ENCODE peak calls at places on chromosome 1, in six cellular contexts. One of them, this sample, is unnamed. For H3K27me3, the result is how much of the 10 kb centered on the place peaks cover.

GRCh38 chr1:60145746-60146145 is 72.2 kb upstream of the C1orf87 start:
- DNase-seq in adrenal gland: no peak
- DNase-seq in heart left ventricle: no peak
- DNase-seq in bronchial epithelial cell: no peak
- DNase-seq in brain microvascular endothelial cell: no peak
- DNase-seq in ascending aorta: no peak
- DNase-seq in this sample: no peak

GRCh38 chr1:207329469-207329868 is 8.0 kb downstream of the CD55 start:
- DNase-seq in adrenal gland: no peak
- DNase-seq in heart left ventricle: no peak
- DNase-seq in bronchial epithelial cell: no peak
- DNase-seq in brain microvascular endothelial cell: no peak
- DNase-seq in ascending aorta: no peak
- DNase-seq in this sample: no peak

GRCh38 chr1:152189657-152190442 is 30.8 kb upstream of the RPTN start:
- DNase-seq in adrenal gland: peak
- DNase-seq in heart left ventricle: peak
- DNase-seq in bronchial epithelial cell: peak
- DNase-seq in brain microvascular endothelial cell: peak
- DNase-seq in ascending aorta: no peak
- DNase-seq in this sample: no peak

GRCh38 chr1:14970115-14970798 is 183.3 kb upstream of the TMEM51 start:
- DNase-seq in adrenal gland: peak
- DNase-seq in heart left ventricle: no peak
- DNase-seq in bronchial epithelial cell: peak
- DNase-seq in brain microvascular endothelial cell: peak
- DNase-seq in ascending aorta: peak
- DNase-seq in this sample: peak

GRCh38 chr1:143665606-143666005 is 306.2 kb downstream of the FAM72C start:
- DNase-seq in adrenal gland: no peak
- DNase-seq in heart left ventricle: no peak
- DNase-seq in bronchial epithelial cell: no peak
- DNase-seq in brain microvascular endothelial cell: no peak
- DNase-seq in ascending aorta: no peak
- DNase-seq in this sample: no peak

GRCh38 chr1:229624906-229625871 is 733 bp downstream of the TAF5L start:
- DNase-seq in adrenal gland: peak
- DNase-seq in heart left ventricle: peak
- DNase-seq in bronchial epithelial cell: peak
- DNase-seq in brain microvascular endothelial cell: peak
- DNase-seq in ascending aorta: no peak
- DNase-seq in this sample: no peak

GRCh38 chr1:107990606-107991005 is 25.6 kb upstream of the VAV3 start:
- DNase-seq in adrenal gland: no peak
- DNase-seq in heart left ventricle: no peak
- DNase-seq in bronchial epithelial cell: peak
- DNase-seq in brain microvascular endothelial cell: no peak
- DNase-seq in ascending aorta: no peak
- DNase-seq in this sample: no peak

GRCh38 chr1:216028630-216029029 is 394.6 kb downstream of the USH2A start:
- DNase-seq in adrenal gland: no peak
- DNase-seq in heart left ventricle: no peak
- DNase-seq in bronchial epithelial cell: no peak
- DNase-seq in brain microvascular endothelial cell: no peak
- DNase-seq in ascending aorta: no peak
- DNase-seq in this sample: no peak

GRCh38 chr1:176602388-176603004 is 139.5 kb downstream of the PAPPA2 start:
- DNase-seq in adrenal gland: no peak
- DNase-seq in heart left ventricle: no peak
- DNase-seq in bronchial epithelial cell: no peak
- DNase-seq in brain microvascular endothelial cell: no peak
- DNase-seq in ascending aorta: no peak
- DNase-seq in this sample: peak

DNA sequence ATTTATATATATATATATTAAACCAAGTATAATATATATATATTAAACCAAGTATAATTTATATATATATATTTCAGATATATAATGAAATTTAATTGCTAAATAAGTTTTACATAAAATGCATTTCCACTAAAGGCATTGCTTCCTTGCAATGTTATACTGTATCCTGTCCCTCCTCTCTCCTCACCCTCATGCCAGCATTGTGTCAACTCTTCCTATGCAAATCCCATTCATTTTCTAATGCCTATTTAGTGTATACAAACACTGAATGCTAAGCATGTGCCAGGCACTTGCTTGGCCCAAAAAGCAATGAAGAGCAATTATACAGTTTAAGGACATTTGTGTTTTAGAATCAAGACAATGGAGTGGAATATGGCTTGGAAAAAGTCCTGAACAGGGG is 71.7 kb upstream of the PRMT6 start:
- DNase-seq in adrenal gland: no peak
- DNase-seq in heart left ventricle: no peak
- DNase-seq in bronchial epithelial cell: no peak
- DNase-seq in brain microvascular endothelial cell: no peak
- DNase-seq in ascending aorta: no peak
- DNase-seq in this sample: no peak
- H3K4me3 ChIP-seq in adrenal gland: no peak
- H3K4me3 ChIP-seq in heart left ventricle: no peak
- H3K4me3 ChIP-seq in bronchial epithelial cell: no peak
- H3K4me3 ChIP-seq in brain microvascular endothelial cell: no peak
- H3K4me3 ChIP-seq in ascending aorta: no peak
- H3K4me3 ChIP-seq in this sample: no peak

GRCh38 chr1:239993333-239993732 is 98.3 kb upstream of the FMN2 start:
- DNase-seq in adrenal gland: no peak
- DNase-seq in heart left ventricle: no peak
- DNase-seq in bronchial epithelial cell: no peak
- DNase-seq in brain microvascular endothelial cell: no peak
- DNase-seq in ascending aorta: no peak
- DNase-seq in this sample: no peak
- H3K27me3 ChIP-seq in adrenal gland: under half
- H3K27me3 ChIP-seq in heart left ventricle: under half
- H3K27me3 ChIP-seq in bronchial epithelial cell: under half
- H3K27me3 ChIP-seq in brain microvascular endothelial cell: under half
- H3K27me3 ChIP-seq in ascending aorta: under half
- H3K27me3 ChIP-seq in this sample: under half

DNA sequence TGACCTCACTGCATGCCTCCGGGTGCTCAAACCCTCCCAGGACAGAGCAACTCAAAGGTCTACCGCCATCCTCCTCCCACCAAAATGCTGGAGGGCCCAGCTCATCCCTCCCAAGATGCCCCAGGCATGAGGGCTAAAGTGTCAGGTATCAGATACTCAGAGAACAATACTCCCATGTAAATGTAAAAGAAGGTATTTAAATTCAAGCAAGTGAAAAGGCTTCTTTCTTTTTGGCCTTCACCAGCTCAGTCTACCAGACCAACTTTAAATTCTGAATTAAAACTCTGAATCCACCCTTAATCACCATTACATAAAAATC is 3.0 kb downstream of the PARP1 start:
- DNase-seq in adrenal gland: no peak
- DNase-seq in heart left ventricle: no peak
- DNase-seq in bronchial epithelial cell: no peak
- DNase-seq in brain microvascular endothelial cell: no peak
- DNase-seq in ascending aorta: no peak
- DNase-seq in this sample: no peak
- H3K4me3 ChIP-seq in adrenal gland: no peak
- H3K4me3 ChIP-seq in heart left ventricle: no peak
- H3K4me3 ChIP-seq in bronchial epithelial cell: no peak
- H3K4me3 ChIP-seq in brain microvascular endothelial cell: no peak
- H3K4me3 ChIP-seq in ascending aorta: no peak
- H3K4me3 ChIP-seq in this sample: no peak

DNA sequence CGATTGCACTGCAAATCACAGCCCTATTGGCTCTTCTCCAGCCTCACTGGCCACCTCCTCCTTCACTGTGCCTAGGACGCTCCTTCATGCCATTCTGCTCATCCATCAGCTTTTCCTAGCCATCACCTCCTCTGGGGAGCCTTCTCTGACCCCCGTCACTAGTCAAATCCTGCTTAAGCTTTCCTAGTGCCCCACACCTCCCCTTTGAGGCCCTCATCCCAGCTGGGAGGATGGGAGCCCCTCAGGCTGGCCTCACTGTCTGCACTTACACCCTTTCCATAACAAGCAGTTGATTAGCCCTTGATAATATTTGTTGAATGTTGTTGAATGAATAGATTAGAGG is 50.7 kb downstream of the KLHDC7A start:
- DNase-seq in adrenal gland: peak
- DNase-seq in heart left ventricle: no peak
- DNase-seq in bronchial epithelial cell: no peak
- DNase-seq in brain microvascular endothelial cell: no peak
- DNase-seq in ascending aorta: no peak
- DNase-seq in this sample: no peak
- H3K27me3 ChIP-seq in adrenal gland: under half
- H3K27me3 ChIP-seq in heart left ventricle: under half
- H3K27me3 ChIP-seq in bronchial epithelial cell: under half
- H3K27me3 ChIP-seq in brain microvascular endothelial cell: under half
- H3K27me3 ChIP-seq in ascending aorta: under half
- H3K27me3 ChIP-seq in this sample: under half

DNA sequence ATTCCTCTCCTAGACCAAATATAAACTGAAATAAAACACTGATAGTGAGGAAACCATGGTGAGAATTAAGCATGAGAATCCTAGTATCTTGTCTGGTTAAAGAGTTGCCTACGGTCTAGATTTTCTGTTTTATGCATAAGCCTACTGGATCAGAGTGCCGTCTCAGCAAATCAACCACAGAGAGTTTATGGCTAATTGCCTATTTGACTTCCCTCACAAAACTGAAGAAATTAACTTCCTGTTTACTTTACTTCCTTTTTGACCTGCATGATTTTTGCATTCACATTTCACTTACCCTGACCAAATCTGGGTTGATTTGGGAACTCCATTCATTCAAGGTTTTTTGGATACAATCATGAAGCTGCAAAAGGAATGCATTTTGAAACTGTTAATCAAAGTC is 5.0 kb downstream of the GCLM start:
- DNase-seq in adrenal gland: no peak
- DNase-seq in heart left ventricle: no peak
- DNase-seq in bronchial epithelial cell: no peak
- DNase-seq in brain microvascular endothelial cell: no peak
- DNase-seq in ascending aorta: no peak
- DNase-seq in this sample: no peak
- H3K4me3 ChIP-seq in adrenal gland: no peak
- H3K4me3 ChIP-seq in heart left ventricle: no peak
- H3K4me3 ChIP-seq in bronchial epithelial cell: no peak
- H3K4me3 ChIP-seq in brain microvascular endothelial cell: no peak
- H3K4me3 ChIP-seq in ascending aorta: no peak
- H3K4me3 ChIP-seq in this sample: no peak

DNA sequence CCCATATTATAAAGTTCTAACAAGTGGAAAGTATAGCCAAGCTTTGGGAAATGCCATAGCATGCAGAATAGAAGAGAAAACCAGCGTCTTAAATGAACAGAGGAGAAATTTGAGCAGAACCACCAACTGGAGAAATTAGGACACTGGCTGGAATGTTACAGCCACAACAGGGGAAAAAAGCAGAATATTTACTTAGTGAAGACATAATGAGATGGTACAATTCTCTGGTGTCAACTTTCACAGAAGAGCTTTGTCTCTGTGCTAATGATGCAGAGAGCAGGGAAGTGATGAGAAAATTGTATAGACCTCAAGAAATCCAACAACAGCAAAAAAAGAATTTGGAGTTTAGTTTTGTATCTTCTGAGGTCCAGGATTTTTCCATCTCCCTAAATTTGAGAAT is 249.7 kb downstream of the KIF26B start:
- DNase-seq in adrenal gland: no peak
- DNase-seq in heart left ventricle: no peak
- DNase-seq in bronchial epithelial cell: no peak
- DNase-seq in brain microvascular endothelial cell: no peak
- DNase-seq in ascending aorta: no peak
- DNase-seq in this sample: no peak
- H3K27me3 ChIP-seq in adrenal gland: under half
- H3K27me3 ChIP-seq in heart left ventricle: under half
- H3K27me3 ChIP-seq in bronchial epithelial cell: under half
- H3K27me3 ChIP-seq in brain microvascular endothelial cell: under half
- H3K27me3 ChIP-seq in ascending aorta: under half
- H3K27me3 ChIP-seq in this sample: under half